ENCODE peak calls at places on chromosome 18, in five cellular contexts. One of them, this sample, is unnamed.

GRCh38 chr18:67650661-67651060 is 134.1 kb upstream of the DSEL start:
- DNase-seq in tibial nerve: no peak
- DNase-seq in effector memory CD4-positive, alpha-beta T cell: no peak
- DNase-seq in CD4-positive, CD25-positive, alpha-beta regulatory T cell: no peak
- DNase-seq in mesendoderm: no peak
- DNase-seq in this sample: no peak

GRCh38 chr18:37243756-37244155 is 321.8 kb downstream of the CELF4 start:
- DNase-seq in mesendoderm: peak; percentile 12
- DNase-seq in tibial nerve: no peak
- DNase-seq in effector memory CD4-positive, alpha-beta T cell: no peak
- DNase-seq in CD4-positive, CD25-positive, alpha-beta regulatory T cell: no peak
- DNase-seq in this sample: no peak

GRCh38 chr18:75226301-75226955 is 15.8 kb downstream of the TSHZ1 start:
- DNase-seq in tibial nerve: no peak
- DNase-seq in mesendoderm: no peak
- DNase-seq in effector memory CD4-positive, alpha-beta T cell: no peak
- DNase-seq in CD4-positive, CD25-positive, alpha-beta regulatory T cell: no peak
- DNase-seq in this sample: no peak

GRCh38 chr18:8609711-8610441 is 639 bp downstream of the RAB12 start:
- DNase-seq in mesendoderm: no peak
- DNase-seq in effector memory CD4-positive, alpha-beta T cell: peak; percentile 3
- DNase-seq in tibial nerve: no peak
- DNase-seq in CD4-positive, CD25-positive, alpha-beta regulatory T cell: no peak
- DNase-seq in this sample: no peak

GRCh38 chr18:46338213-46338612 is 234.0 kb downstream of the HAUS1 start:
- DNase-seq in mesendoderm: peak; percentile 68
- DNase-seq in effector memory CD4-positive, alpha-beta T cell: no peak
- DNase-seq in CD4-positive, CD25-positive, alpha-beta regulatory T cell: no peak
- DNase-seq in tibial nerve: no peak
- DNase-seq in this sample: no peak

GRCh38 chr18:65934874-65935273 is 184.1 kb downstream of the CDH7 start:
- DNase-seq in mesendoderm: no peak
- DNase-seq in CD4-positive, CD25-positive, alpha-beta regulatory T cell: no peak
- DNase-seq in effector memory CD4-positive, alpha-beta T cell: no peak
- DNase-seq in tibial nerve: no peak
- DNase-seq in this sample: no peak

GRCh38 chr18:65215865-65216466 is 534.8 kb upstream of the CDH7 start:
- DNase-seq in mesendoderm: no peak
- DNase-seq in tibial nerve: no peak
- DNase-seq in CD4-positive, CD25-positive, alpha-beta regulatory T cell: no peak
- DNase-seq in effector memory CD4-positive, alpha-beta T cell: no peak
- DNase-seq in this sample: no peak

GRCh38 chr18:42644729-42645131 is 470.8 kb downstream of the RIT2 start:
- DNase-seq in CD4-positive, CD25-positive, alpha-beta regulatory T cell: no peak
- DNase-seq in tibial nerve: no peak
- DNase-seq in mesendoderm: peak; percentile 22
- DNase-seq in effector memory CD4-positive, alpha-beta T cell: no peak
- DNase-seq in this sample: no peak

GRCh38 chr18:12559319-12559718 is 98.6 kb downstream of the SPIRE1 start:
- DNase-seq in tibial nerve: no peak
- DNase-seq in mesendoderm: no peak
- DNase-seq in CD4-positive, CD25-positive, alpha-beta regulatory T cell: no peak
- DNase-seq in effector memory CD4-positive, alpha-beta T cell: no peak
- DNase-seq in this sample: no peak

GRCh38 chr18:65768379-65768778 is 17.6 kb downstream of the CDH7 start:
- DNase-seq in tibial nerve: no peak
- DNase-seq in effector memory CD4-positive, alpha-beta T cell: no peak
- DNase-seq in mesendoderm: no peak
- DNase-seq in CD4-positive, CD25-positive, alpha-beta regulatory T cell: no peak
- DNase-seq in this sample: no peak

GRCh38 chr18:32093106-32093511 is 1.4 kb downstream of the RNF138 start:
- DNase-seq in tibial nerve: peak; percentile 36
- DNase-seq in mesendoderm: peak; percentile 82
- DNase-seq in effector memory CD4-positive, alpha-beta T cell: peak; percentile 19
- DNase-seq in CD4-positive, CD25-positive, alpha-beta regulatory T cell: peak; percentile 29
- DNase-seq in this sample: no peak

GRCh38 chr18:4068552-4069158 is 386.5 kb downstream of the DLGAP1 start:
- DNase-seq in CD4-positive, CD25-positive, alpha-beta regulatory T cell: no peak
- DNase-seq in tibial nerve: peak; percentile 47
- DNase-seq in effector memory CD4-positive, alpha-beta T cell: peak; percentile 1
- DNase-seq in mesendoderm: peak; percentile 72
- DNase-seq in this sample: no peak

GRCh38 chr18:2917255-2918047 is 70.6 kb downstream of the EMILIN2 start:
- DNase-seq in tibial nerve: no peak
- DNase-seq in effector memory CD4-positive, alpha-beta T cell: no peak
- DNase-seq in mesendoderm: no peak
- DNase-seq in CD4-positive, CD25-positive, alpha-beta regulatory T cell: no peak
- DNase-seq in this sample: no peak

GRCh38 chr18:46291149-46291548 is 187.0 kb downstream of the HAUS1 start:
- DNase-seq in mesendoderm: no peak
- DNase-seq in effector memory CD4-positive, alpha-beta T cell: no peak
- DNase-seq in CD4-positive, CD25-positive, alpha-beta regulatory T cell: no peak
- DNase-seq in tibial nerve: no peak
- DNase-seq in this sample: no peak

GRCh38 chr18:3806656-3807055 is 356.7 kb downstream of the TGIF1 start:
- DNase-seq in CD4-positive, CD25-positive, alpha-beta regulatory T cell: no peak
- DNase-seq in effector memory CD4-positive, alpha-beta T cell: no peak
- DNase-seq in mesendoderm: no peak
- DNase-seq in tibial nerve: no peak
- DNase-seq in this sample: no peak

GRCh38 chr18:12327510-12328178 is 19.6 kb downstream of the TUBB6 start:
- DNase-seq in effector memory CD4-positive, alpha-beta T cell: peak; percentile 51
- DNase-seq in tibial nerve: peak; percentile 66
- DNase-seq in CD4-positive, CD25-positive, alpha-beta regulatory T cell: peak; percentile 44
- DNase-seq in mesendoderm: peak; percentile 93
- DNase-seq in this sample: peak; percentile 73

GRCh38 chr18:77865853-77866252 is 616.2 kb downstream of the GALR1 start:
- DNase-seq in effector memory CD4-positive, alpha-beta T cell: no peak
- DNase-seq in mesendoderm: no peak
- DNase-seq in CD4-positive, CD25-positive, alpha-beta regulatory T cell: no peak
- DNase-seq in tibial nerve: no peak
- DNase-seq in this sample: no peak

GRCh38 chr18:71115261-71115660 is 826.4 kb downstream of the SOCS6 start:
- DNase-seq in CD4-positive, CD25-positive, alpha-beta regulatory T cell: no peak
- DNase-seq in effector memory CD4-positive, alpha-beta T cell: no peak
- DNase-seq in mesendoderm: no peak
- DNase-seq in tibial nerve: no peak
- DNase-seq in this sample: no peak

GRCh38 chr18:31091350-31091749 is 10.9 kb downstream of the DSC2 start:
- DNase-seq in tibial nerve: no peak
- DNase-seq in mesendoderm: no peak
- DNase-seq in CD4-positive, CD25-positive, alpha-beta regulatory T cell: no peak
- DNase-seq in effector memory CD4-positive, alpha-beta T cell: no peak
- DNase-seq in this sample: no peak

GRCh38 chr18:48893061-48893558 is 57.7 kb downstream of the SMAD7 start:
- DNase-seq in tibial nerve: no peak
- DNase-seq in effector memory CD4-positive, alpha-beta T cell: no peak
- DNase-seq in CD4-positive, CD25-positive, alpha-beta regulatory T cell: no peak
- DNase-seq in mesendoderm: no peak
- DNase-seq in this sample: no peak

GRCh38 chr18:63508634-63509033 is 31.9 kb downstream of the SERPINB5 start:
- DNase-seq in mesendoderm: no peak
- DNase-seq in CD4-positive, CD25-positive, alpha-beta regulatory T cell: no peak
- DNase-seq in tibial nerve: no peak
- DNase-seq in effector memory CD4-positive, alpha-beta T cell: no peak
- DNase-seq in this sample: no peak

GRCh38 chr18:23887493-23887892 is 127.1 kb upstream of the TTC39C start:
- DNase-seq in tibial nerve: no peak
- DNase-seq in effector memory CD4-positive, alpha-beta T cell: no peak
- DNase-seq in mesendoderm: no peak
- DNase-seq in CD4-positive, CD25-positive, alpha-beta regulatory T cell: no peak
- DNase-seq in this sample: no peak

GRCh38 chr18:75428490-75428889 is 987 bp upstream of the SMIM21 start:
- DNase-seq in effector memory CD4-positive, alpha-beta T cell: no peak
- DNase-seq in CD4-positive, CD25-positive, alpha-beta regulatory T cell: no peak
- DNase-seq in tibial nerve: no peak
- DNase-seq in mesendoderm: no peak
- DNase-seq in this sample: no peak

DNA sequence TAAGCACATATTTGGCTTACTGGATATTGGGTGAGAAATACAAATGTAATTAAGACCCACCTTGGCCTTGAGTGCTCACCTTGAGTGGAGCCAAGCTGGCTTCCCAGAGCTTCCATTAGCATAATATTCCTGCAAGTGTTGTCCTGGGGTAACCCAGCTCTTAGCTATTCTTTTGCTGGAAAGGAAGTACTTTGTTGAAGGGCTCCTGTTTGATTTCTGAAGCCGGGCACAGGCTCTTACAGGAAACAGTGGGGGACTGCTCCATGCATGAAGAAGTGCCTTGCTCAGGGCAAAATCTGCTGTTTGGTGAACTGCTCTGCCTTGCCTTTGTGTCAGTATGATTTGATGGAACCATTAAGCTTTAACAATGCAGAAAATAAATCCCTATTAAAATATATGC is 325.4 kb downstream of the SMAD2 start:
- DNase-seq in effector memory CD4-positive, alpha-beta T cell: no peak
- DNase-seq in mesendoderm: no peak
- DNase-seq in CD4-positive, CD25-positive, alpha-beta regulatory T cell: no peak
- DNase-seq in tibial nerve: no peak
- DNase-seq in this sample: no peak
- H3K27ac ChIP-seq in effector memory CD4-positive, alpha-beta T cell: no peak overlapping the region
- H3K27ac ChIP-seq in mesendoderm: no peak overlapping the region
- H3K27ac ChIP-seq in CD4-positive, CD25-positive, alpha-beta regulatory T cell: no peak overlapping the region
- H3K27ac ChIP-seq in tibial nerve: no peak overlapping the region
- H3K27ac ChIP-seq in this sample: no peak overlapping the region

DNA sequence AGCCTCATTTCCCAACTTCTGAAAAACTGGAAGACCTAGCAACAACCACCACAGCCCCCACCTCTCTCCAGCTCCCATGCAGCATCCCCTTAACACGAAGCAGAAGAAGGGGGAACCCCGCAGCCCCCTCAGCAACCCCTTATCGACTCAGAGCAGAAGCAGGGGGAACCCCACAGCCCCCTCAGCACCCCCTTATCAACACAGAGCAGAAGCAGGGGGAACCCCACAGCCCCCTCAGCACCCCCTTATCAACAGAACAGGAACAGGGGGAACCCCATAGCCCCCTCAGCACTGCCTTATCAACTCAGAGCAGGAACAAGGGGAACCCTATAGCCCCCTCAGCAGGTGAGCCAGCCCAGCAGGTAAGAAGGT is 6.7 kb downstream of the SLC66A2 start:
- DNase-seq in CD4-positive, CD25-positive, alpha-beta regulatory T cell: no peak
- DNase-seq in mesendoderm: no peak
- DNase-seq in tibial nerve: no peak
- DNase-seq in effector memory CD4-positive, alpha-beta T cell: no peak
- DNase-seq in this sample: no peak
- H3K4me1 ChIP-seq in CD4-positive, CD25-positive, alpha-beta regulatory T cell: peaks cover 19% of the 10 kb centered on the region
- H3K4me1 ChIP-seq in mesendoderm: no peaks in the 10 kb centered on the region
- H3K4me1 ChIP-seq in tibial nerve: peaks cover 97% of the 10 kb centered on the region
- H3K4me1 ChIP-seq in effector memory CD4-positive, alpha-beta T cell: peaks cover 3% of the 10 kb centered on the region
- H3K4me1 ChIP-seq in this sample: peaks cover 34% of the 10 kb centered on the region

GRCh38 chr18:5895886-5896740 is 791 bp upstream of the TMEM200C start:
- DNase-seq in mesendoderm: peak; percentile 81
- DNase-seq in effector memory CD4-positive, alpha-beta T cell: no peak
- DNase-seq in CD4-positive, CD25-positive, alpha-beta regulatory T cell: no peak
- DNase-seq in tibial nerve: no peak
- DNase-seq in this sample: no peak

GRCh38 chr18:5894613-5895299 is 566 bp downstream of the TMEM200C start:
- DNase-seq in tibial nerve: no peak
- DNase-seq in effector memory CD4-positive, alpha-beta T cell: no peak
- DNase-seq in CD4-positive, CD25-positive, alpha-beta regulatory T cell: no peak
- DNase-seq in mesendoderm: peak; percentile 47
- DNase-seq in this sample: no peak

GRCh38 chr18:5903386-5903785 is 8.1 kb upstream of the TMEM200C start:
- DNase-seq in mesendoderm: no peak
- DNase-seq in CD4-positive, CD25-positive, alpha-beta regulatory T cell: no peak
- DNase-seq in tibial nerve: no peak
- DNase-seq in effector memory CD4-positive, alpha-beta T cell: no peak
- DNase-seq in this sample: no peak

GRCh38 chr18:5895300-5895885 is at the start of gene TMEM200C:
- DNase-seq in effector memory CD4-positive, alpha-beta T cell: no peak
- DNase-seq in CD4-positive, CD25-positive, alpha-beta regulatory T cell: no peak
- DNase-seq in tibial nerve: no peak
- DNase-seq in mesendoderm: peak; percentile 66
- DNase-seq in this sample: no peak

DNA sequence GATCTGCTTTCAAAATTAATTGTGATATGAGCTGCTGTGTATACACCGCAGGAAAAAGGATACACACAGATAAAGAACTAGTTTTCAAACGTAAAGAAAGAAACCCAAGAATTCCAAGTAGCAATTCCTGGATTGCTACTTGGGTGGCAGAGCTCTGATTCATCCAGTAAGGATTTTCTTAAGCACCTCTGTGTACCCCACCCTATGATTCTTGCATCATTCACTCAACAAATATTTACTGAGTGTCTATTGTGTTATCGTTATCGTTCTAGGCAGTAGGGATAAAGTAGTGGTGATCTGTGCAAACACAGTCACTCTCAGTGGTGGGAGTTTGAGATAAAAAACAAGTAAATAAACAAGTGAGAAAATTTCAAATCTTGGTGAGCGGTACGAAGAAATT is 4.9 kb upstream of the TMEM200C start:
- DNase-seq in effector memory CD4-positive, alpha-beta T cell: no peak
- DNase-seq in mesendoderm: peak; percentile 48
- DNase-seq in CD4-positive, CD25-positive, alpha-beta regulatory T cell: no peak
- DNase-seq in tibial nerve: no peak
- DNase-seq in this sample: no peak
- H3K27ac ChIP-seq in effector memory CD4-positive, alpha-beta T cell: no peak overlapping the region
- H3K27ac ChIP-seq in mesendoderm: no peak overlapping the region
- H3K27ac ChIP-seq in CD4-positive, CD25-positive, alpha-beta regulatory T cell: no peak overlapping the region
- H3K27ac ChIP-seq in tibial nerve: no peak overlapping the region
- H3K27ac ChIP-seq in this sample: no peak overlapping the region

GRCh38 chr18:14124689-14125088 is 7.5 kb downstream of the ZNF519 start:
- DNase-seq in CD4-positive, CD25-positive, alpha-beta regulatory T cell: no peak
- DNase-seq in mesendoderm: no peak
- DNase-seq in effector memory CD4-positive, alpha-beta T cell: no peak
- DNase-seq in tibial nerve: no peak
- DNase-seq in this sample: no peak
- H3K4me1 ChIP-seq in CD4-positive, CD25-positive, alpha-beta regulatory T cell: no peaks in the 10 kb centered on the region
- H3K4me1 ChIP-seq in mesendoderm: no peaks in the 10 kb centered on the region
- H3K4me1 ChIP-seq in effector memory CD4-positive, alpha-beta T cell: no peaks in the 10 kb centered on the region
- H3K4me1 ChIP-seq in tibial nerve: peaks cover 3% of the 10 kb centered on the region
- H3K4me1 ChIP-seq in this sample: no peaks in the 10 kb centered on the region

GRCh38 chr18:22322251-22322691 is 95.4 kb downstream of the CTAGE1 start:
- DNase-seq in CD4-positive, CD25-positive, alpha-beta regulatory T cell: no peak
- DNase-seq in mesendoderm: no peak
- DNase-seq in effector memory CD4-positive, alpha-beta T cell: no peak
- DNase-seq in tibial nerve: peak; percentile 29
- DNase-seq in this sample: no peak
- H3K27ac ChIP-seq in CD4-positive, CD25-positive, alpha-beta regulatory T cell: no peak overlapping the region
- H3K27ac ChIP-seq in mesendoderm: no peak overlapping the region
- H3K27ac ChIP-seq in effector memory CD4-positive, alpha-beta T cell: no peak overlapping the region
- H3K27ac ChIP-seq in tibial nerve: no peak overlapping the region
- H3K27ac ChIP-seq in this sample: no peak overlapping the region

DNA sequence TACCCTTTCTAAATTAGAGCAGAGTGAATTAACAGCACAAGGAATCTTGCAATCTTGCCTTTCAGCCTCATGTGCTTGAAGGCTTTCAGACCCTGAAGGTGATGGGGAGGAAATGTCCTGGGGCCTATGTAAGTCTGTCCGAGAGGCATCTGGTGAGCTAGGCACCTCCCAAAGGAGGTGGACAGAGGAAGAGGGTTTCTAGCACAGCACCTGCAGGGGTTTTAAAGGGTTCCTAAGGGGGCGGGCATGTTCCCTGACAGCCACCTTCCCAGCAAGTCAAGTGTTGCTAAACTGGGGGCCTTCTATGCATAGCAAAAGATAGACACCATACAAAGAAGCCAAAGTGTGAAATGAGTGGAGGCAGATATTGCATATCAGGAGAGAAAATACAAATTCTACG is 88.5 kb downstream of the CDH2 start:
- DNase-seq in mesendoderm: peak; percentile 74
- DNase-seq in CD4-positive, CD25-positive, alpha-beta regulatory T cell: no peak
- DNase-seq in tibial nerve: no peak
- DNase-seq in effector memory CD4-positive, alpha-beta T cell: no peak
- DNase-seq in this sample: no peak
- H3K4me1 ChIP-seq in mesendoderm: peaks cover 22% of the 10 kb centered on the region
- H3K4me1 ChIP-seq in CD4-positive, CD25-positive, alpha-beta regulatory T cell: no peaks in the 10 kb centered on the region
- H3K4me1 ChIP-seq in tibial nerve: peaks cover 19% of the 10 kb centered on the region
- H3K4me1 ChIP-seq in effector memory CD4-positive, alpha-beta T cell: no peaks in the 10 kb centered on the region
- H3K4me1 ChIP-seq in this sample: no peaks in the 10 kb centered on the region

GRCh38 chr18:10927290-10927979 is 221.9 kb downstream of the PIEZO2 start:
- DNase-seq in tibial nerve: no peak
- DNase-seq in CD4-positive, CD25-positive, alpha-beta regulatory T cell: no peak
- DNase-seq in effector memory CD4-positive, alpha-beta T cell: no peak
- DNase-seq in mesendoderm: no peak
- DNase-seq in this sample: no peak
- H3K27ac ChIP-seq in tibial nerve: peak overlapping the region; percentile 68
- H3K27ac ChIP-seq in CD4-positive, CD25-positive, alpha-beta regulatory T cell: no peak overlapping the region
- H3K27ac ChIP-seq in effector memory CD4-positive, alpha-beta T cell: no peak overlapping the region
- H3K27ac ChIP-seq in mesendoderm: no peak overlapping the region
- H3K27ac ChIP-seq in this sample: no peak overlapping the region